ENCODE peak calls at places on chromosomes 4 and X, in eight cellular contexts. One of them, this sample, is unnamed.
A peak's percentile ranks its signal among the peaks of the same experiment; 100 is the strongest.

GRCh38 chr4:167111622-167112021 is 122.7 kb downstream of the SPOCK3 start:
- DNase-seq in fibroblast of lung: no peak
- DNase-seq in NCI-H1417 treated with DMSO at 0.1 percent for 48 hours: no peak
- DNase-seq in WTC11: no peak
- DNase-seq in lower leg skin: no peak
- DNase-seq in GM20000: no peak
- DNase-seq in GM03348: no peak
- DNase-seq in HT-29: no peak
- DNase-seq in this sample: no peak

GRCh38 chrX:53018627-53019026 is 30.0 kb upstream of the GPR173 start:
- DNase-seq in fibroblast of lung: peak; percentile 5
- DNase-seq in NCI-H1417 treated with DMSO at 0.1 percent for 48 hours: no peak
- DNase-seq in WTC11: no peak
- DNase-seq in lower leg skin: no peak
- DNase-seq in GM20000: no peak
- DNase-seq in GM03348: no peak
- DNase-seq in HT-29: no peak
- DNase-seq in this sample: no peak

GRCh38 chrX:123859409-123859827 is 435 bp upstream of the XIAP start:
- DNase-seq in fibroblast of lung: no peak
- DNase-seq in NCI-H1417 treated with DMSO at 0.1 percent for 48 hours: no peak
- DNase-seq in WTC11: no peak
- DNase-seq in lower leg skin: peak; percentile 92
- DNase-seq in GM20000: no peak
- DNase-seq in GM03348: no peak
- DNase-seq in HT-29: no peak
- DNase-seq in this sample: peak; percentile 18

GRCh38 chr4:23881052-23881501 is 8.8 kb downstream of the PPARGC1A start:
- DNase-seq in fibroblast of lung: peak; percentile 43
- DNase-seq in NCI-H1417 treated with DMSO at 0.1 percent for 48 hours: no peak
- DNase-seq in WTC11: no peak
- DNase-seq in lower leg skin: no peak
- DNase-seq in GM20000: no peak
- DNase-seq in GM03348: no peak
- DNase-seq in HT-29: no peak
- DNase-seq in this sample: no peak

GRCh38 chr4:77618383-77619241 is 13.0 kb downstream of the CXCL13 start:
- DNase-seq in fibroblast of lung: peak; percentile 76
- DNase-seq in NCI-H1417 treated with DMSO at 0.1 percent for 48 hours: no peak
- DNase-seq in WTC11: peak; percentile 79
- DNase-seq in lower leg skin: peak; percentile 89
- DNase-seq in GM20000: peak; percentile 66
- DNase-seq in GM03348: peak; percentile 86
- DNase-seq in HT-29: peak; percentile 86
- DNase-seq in this sample: peak; percentile 77

GRCh38 chr4:52873191-52873590 is 11.1 kb downstream of the RASL11B start:
- DNase-seq in fibroblast of lung: no peak
- DNase-seq in NCI-H1417 treated with DMSO at 0.1 percent for 48 hours: no peak
- DNase-seq in WTC11: no peak
- DNase-seq in lower leg skin: no peak
- DNase-seq in GM20000: no peak
- DNase-seq in GM03348: no peak
- DNase-seq in HT-29: peak; percentile 86
- DNase-seq in this sample: no peak

GRCh38 chr4:81314897-81315470 is 100.0 kb upstream of the PRKG2 start:
- DNase-seq in fibroblast of lung: peak; percentile 94
- DNase-seq in NCI-H1417 treated with DMSO at 0.1 percent for 48 hours: no peak
- DNase-seq in WTC11: no peak
- DNase-seq in lower leg skin: no peak
- DNase-seq in GM20000: no peak
- DNase-seq in GM03348: peak; percentile 43
- DNase-seq in HT-29: no peak
- DNase-seq in this sample: no peak

GRCh38 chr4:150305995-150306394 is 227.8 kb downstream of the DCLK2 start:
- DNase-seq in fibroblast of lung: peak; percentile 52
- DNase-seq in NCI-H1417 treated with DMSO at 0.1 percent for 48 hours: no peak
- DNase-seq in WTC11: no peak
- DNase-seq in lower leg skin: no peak
- DNase-seq in GM20000: no peak
- DNase-seq in GM03348: peak; percentile 58
- DNase-seq in HT-29: no peak
- DNase-seq in this sample: no peak

GRCh38 chrX:7120578-7121219 is 26.8 kb upstream of the STS start:
- DNase-seq in fibroblast of lung: peak; percentile 83
- DNase-seq in NCI-H1417 treated with DMSO at 0.1 percent for 48 hours: peak; percentile 81
- DNase-seq in WTC11: no peak
- DNase-seq in lower leg skin: no peak
- DNase-seq in GM20000: no peak
- DNase-seq in GM03348: no peak
- DNase-seq in HT-29: peak; percentile 73
- DNase-seq in this sample: no peak

GRCh38 chr4:101972791-101973190 is 182.3 kb downstream of the BANK1 start:
- DNase-seq in fibroblast of lung: no peak
- DNase-seq in NCI-H1417 treated with DMSO at 0.1 percent for 48 hours: no peak
- DNase-seq in WTC11: no peak
- DNase-seq in lower leg skin: no peak
- DNase-seq in GM20000: no peak
- DNase-seq in GM03348: no peak
- DNase-seq in HT-29: no peak
- DNase-seq in this sample: no peak

GRCh38 chr4:87851332-87851731 is 18.6 kb downstream of the MEPE start:
- DNase-seq in fibroblast of lung: no peak
- DNase-seq in NCI-H1417 treated with DMSO at 0.1 percent for 48 hours: no peak
- DNase-seq in WTC11: no peak
- DNase-seq in lower leg skin: no peak
- DNase-seq in GM20000: no peak
- DNase-seq in GM03348: no peak
- DNase-seq in HT-29: no peak
- DNase-seq in this sample: no peak

GRCh38 chr4:83548151-83548905 is 12.4 kb downstream of the GPAT3 start:
- DNase-seq in fibroblast of lung: peak; percentile 95
- DNase-seq in NCI-H1417 treated with DMSO at 0.1 percent for 48 hours: peak; percentile 67
- DNase-seq in WTC11: no peak
- DNase-seq in lower leg skin: peak; percentile 90
- DNase-seq in GM20000: peak; percentile 35
- DNase-seq in GM03348: peak; percentile 88
- DNase-seq in HT-29: peak; percentile 92
- DNase-seq in this sample: no peak

GRCh38 chrX:18368402-18368801 is 13.9 kb upstream of the SCML2 start:
- DNase-seq in fibroblast of lung: no peak
- DNase-seq in NCI-H1417 treated with DMSO at 0.1 percent for 48 hours: no peak
- DNase-seq in WTC11: no peak
- DNase-seq in lower leg skin: no peak
- DNase-seq in GM20000: no peak
- DNase-seq in GM03348: no peak
- DNase-seq in HT-29: no peak
- DNase-seq in this sample: no peak

GRCh38 chrX:2903366-2903765 is 25.8 kb downstream of the ARSD start:
- DNase-seq in fibroblast of lung: no peak
- DNase-seq in NCI-H1417 treated with DMSO at 0.1 percent for 48 hours: no peak
- DNase-seq in WTC11: no peak
- DNase-seq in lower leg skin: no peak
- DNase-seq in GM20000: no peak
- DNase-seq in GM03348: no peak
- DNase-seq in HT-29: peak; percentile 34
- DNase-seq in this sample: no peak

GRCh38 chr4:28435346-28435745 is 1574.7 kb downstream of the STIM2 start:
- DNase-seq in fibroblast of lung: peak; percentile 11
- DNase-seq in NCI-H1417 treated with DMSO at 0.1 percent for 48 hours: no peak
- DNase-seq in WTC11: no peak
- DNase-seq in lower leg skin: no peak
- DNase-seq in GM20000: no peak
- DNase-seq in GM03348: no peak
- DNase-seq in HT-29: no peak
- DNase-seq in this sample: no peak

GRCh38 chrX:6095469-6095868 is 133.2 kb downstream of the NLGN4X start:
- DNase-seq in fibroblast of lung: no peak
- DNase-seq in NCI-H1417 treated with DMSO at 0.1 percent for 48 hours: no peak
- DNase-seq in WTC11: peak; percentile 43
- DNase-seq in lower leg skin: no peak
- DNase-seq in GM20000: no peak
- DNase-seq in GM03348: no peak
- DNase-seq in HT-29: peak; percentile 3
- DNase-seq in this sample: peak; percentile 11

GRCh38 chr4:159600102-159600501 is 497.2 kb downstream of the RAPGEF2 start:
- DNase-seq in fibroblast of lung: no peak
- DNase-seq in NCI-H1417 treated with DMSO at 0.1 percent for 48 hours: no peak
- DNase-seq in WTC11: no peak
- DNase-seq in lower leg skin: no peak
- DNase-seq in GM20000: no peak
- DNase-seq in GM03348: no peak
- DNase-seq in HT-29: no peak
- DNase-seq in this sample: no peak

GRCh38 chrX:131059231-131059630 is 1.1 kb downstream of the ARHGAP36 start:
- DNase-seq in fibroblast of lung: no peak
- DNase-seq in NCI-H1417 treated with DMSO at 0.1 percent for 48 hours: no peak
- DNase-seq in WTC11: no peak
- DNase-seq in lower leg skin: no peak
- DNase-seq in GM20000: no peak
- DNase-seq in GM03348: no peak
- DNase-seq in HT-29: no peak
- DNase-seq in this sample: no peak

GRCh38 chrX:149275836-149276235 is 229.3 kb downstream of the IDS start:
- DNase-seq in fibroblast of lung: no peak
- DNase-seq in NCI-H1417 treated with DMSO at 0.1 percent for 48 hours: no peak
- DNase-seq in WTC11: no peak
- DNase-seq in lower leg skin: no peak
- DNase-seq in GM20000: no peak
- DNase-seq in GM03348: no peak
- DNase-seq in HT-29: no peak
- DNase-seq in this sample: no peak

GRCh38 chrX:21225643-21226042 is 148.6 kb upstream of the CNKSR2 start:
- DNase-seq in fibroblast of lung: no peak
- DNase-seq in NCI-H1417 treated with DMSO at 0.1 percent for 48 hours: no peak
- DNase-seq in WTC11: no peak
- DNase-seq in lower leg skin: no peak
- DNase-seq in GM20000: no peak
- DNase-seq in GM03348: peak; percentile 2
- DNase-seq in HT-29: no peak
- DNase-seq in this sample: no peak

GRCh38 chr4:108107729-108108382 is 60.9 kb downstream of the LEF1 start:
- DNase-seq in fibroblast of lung: no peak
- DNase-seq in NCI-H1417 treated with DMSO at 0.1 percent for 48 hours: no peak
- DNase-seq in WTC11: no peak
- DNase-seq in lower leg skin: no peak
- DNase-seq in GM20000: no peak
- DNase-seq in GM03348: no peak
- DNase-seq in HT-29: no peak
- DNase-seq in this sample: no peak